ENCODE peak calls at places on chromosome 11, in ten cellular contexts. S is cardiac muscle cell, J is SJSA1, Z is right atrium auricular region, X is neural progenitor cell, A is endothelial cell of umbilical vein, D is breast epithelium, Y is body of pancreas, T is tibial nerve, L is tibial artery. H is an unnamed sample.

GRCh38 chr11:31967404-31967950 is 123.4 kb upstream of the RCN1 start:
- DNase-seq in S (no peak), J (no peak), Z (no peak), X (no peak), A (no peak), D (no peak), Y (no peak), T (no peak), L (no peak), H (no peak)

GRCh38 chr11:72764503-72764902 is 12.3 kb upstream of the ARAP1 start:
- DNase-seq in S (no peak), J (no peak), Z (no peak), X (peak; percentile 33), A (no peak), D (no peak), Y (no peak), T (no peak), L (no peak), H (peak; percentile 70)

GRCh38 chr11:12017243-12017678 is 8.8 kb upstream of the DKK3 start:
- DNase-seq in S (no peak), J (no peak), Z (no peak), X (no peak), A (peak; percentile 97), D (no peak), Y (no peak), T (no peak), L (no peak), H (no peak)

GRCh38 chr11:86676533-86677154 is 4.2 kb upstream of the ME3 start:
- DNase-seq in S (peak; percentile 15), J (no peak), Z (no peak), X (peak; percentile 82), A (no peak), D (no peak), Y (no peak), T (no peak), L (no peak), H (peak; percentile 25)

GRCh38 chr11:13030857-13031256 is 21.7 kb downstream of the RASSF10 start:
- DNase-seq in S (peak; percentile 36), J (no peak), Z (no peak), X (no peak), A (peak; percentile 26), D (peak; percentile 86), Y (peak; percentile 89), T (no peak), L (no peak), H (peak; percentile 43)

GRCh38 chr11:113874920-113875413 is 405 bp downstream of the USP28 start:
- DNase-seq in S (peak; percentile 27), J (no peak), Z (no peak), X (peak; percentile 39), A (peak; percentile 53), D (no peak), Y (no peak), T (no peak), L (peak; percentile 45), H (no peak)

GRCh38 chr11:2391663-2391975 is 8.9 kb upstream of the TSSC4 start:
- DNase-seq in S (no peak), J (no peak), Z (no peak), X (no peak), A (no peak), D (no peak), Y (no peak), T (no peak), L (no peak), H (no peak)

GRCh38 chr11:74327076-74327475 is 15.6 kb upstream of the P4HA3 start:
- DNase-seq in S (no peak), J (no peak), Z (no peak), X (no peak), A (peak; percentile 76), D (no peak), Y (no peak), T (no peak), L (no peak), H (no peak)

GRCh38 chr11:36394056-36394455 is 98.0 kb downstream of the PRR5L start:
- DNase-seq in S (no peak), J (no peak), Z (no peak), X (no peak), A (no peak), D (no peak), Y (no peak), T (no peak), L (no peak), H (no peak)

GRCh38 chr11:100445231-100445735 is 241.8 kb upstream of the ARHGAP42 start:
- DNase-seq in S (peak; percentile 42), J (no peak), Z (no peak), X (peak; percentile 11), A (peak; percentile 13), D (no peak), Y (peak; percentile 72), T (no peak), L (no peak), H (no peak)

GRCh38 chr11:33437529-33437928 is 180.3 kb downstream of the HIPK3 start:
- DNase-seq in S (no peak), J (no peak), Z (no peak), X (no peak), A (no peak), D (no peak), Y (no peak), T (no peak), L (no peak), H (no peak)

GRCh38 chr11:17558025-17558780 is 11.1 kb downstream of the OTOG start:
- DNase-seq in S (no peak), J (no peak), Z (no peak), X (no peak), A (no peak), D (peak; percentile 35), Y (no peak), T (no peak), L (no peak), H (no peak)

GRCh38 chr11:1165256-1166041 is 7.7 kb downstream of the MUC5AC start:
- DNase-seq in S (no peak), J (no peak), Z (no peak), X (no peak), A (no peak), D (peak; percentile 38), Y (peak; percentile 8), T (no peak), L (no peak), H (peak; percentile 20)

GRCh38 chr11:119533931-119534694 is 111.1 kb upstream of the THY1 start:
- DNase-seq in S (peak; percentile 76), J (peak; percentile 58), Z (peak; percentile 76), X (peak; percentile 82), A (peak; percentile 43), D (peak; percentile 76), Y (peak; percentile 77), T (no peak), L (peak; percentile 45), H (peak; percentile 94)

GRCh38 chr11:119975561-119976152 is 162.3 kb downstream of the TRIM29 start:
- DNase-seq in S (peak; percentile 41), J (no peak), Z (no peak), X (peak; percentile 90), A (no peak), D (no peak), Y (no peak), T (no peak), L (no peak), H (peak; percentile 67)

GRCh38 chr11:69464621-69464960 is 16.9 kb upstream of the LINC01488 start:
- DNase-seq in S (no peak), J (no peak), Z (no peak), X (no peak), A (no peak), D (no peak), Y (no peak), T (no peak), L (no peak), H (peak; percentile 63)
- H3K27ac ChIP-seq in S (no peak overlapping the region), J (no peak overlapping the region), Z (no peak overlapping the region), X (no peak overlapping the region), A (no peak overlapping the region), D (no peak overlapping the region), Y (no peak overlapping the region), T (no peak overlapping the region), L (no peak overlapping the region), H (no peak overlapping the region)

DNA sequence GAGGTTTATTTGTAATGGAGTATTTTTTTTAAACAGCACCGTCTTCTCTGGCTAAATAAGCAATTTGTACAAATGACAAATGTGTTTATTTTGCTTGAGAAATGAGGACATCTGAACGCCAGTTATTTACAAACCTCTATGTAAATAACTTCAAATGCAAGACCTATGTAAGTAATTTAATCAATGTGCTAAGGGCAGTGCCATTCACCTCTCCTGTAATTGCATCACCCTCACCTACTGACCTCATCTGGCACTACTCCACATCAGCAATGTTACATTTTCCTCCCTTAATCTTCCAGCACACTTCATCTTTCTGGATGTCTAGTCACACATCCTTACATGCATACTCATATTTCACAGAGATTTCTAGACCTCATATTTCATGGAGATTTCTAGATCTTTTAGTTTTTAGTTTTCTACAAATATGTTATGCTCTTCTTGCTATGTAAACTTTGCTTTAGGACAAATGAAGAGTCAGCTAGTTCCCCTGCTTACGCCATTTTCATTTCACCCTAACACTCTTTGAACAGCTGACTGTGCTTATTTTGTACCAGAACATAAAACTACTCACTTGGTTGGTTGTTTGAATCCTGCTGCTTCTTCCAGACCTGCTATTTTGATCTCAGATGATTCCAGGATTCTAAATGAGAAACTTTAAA is 238.6 kb downstream of the GRM5 start:
- DNase-seq in S (no peak), J (no peak), Z (no peak), X (no peak), A (no peak), D (no peak), Y (no peak), T (no peak), L (no peak), H (no peak)
- H3K4me1 ChIP-seq in S (no peaks in the 10 kb centered on the region), J (no peaks in the 10 kb centered on the region), Z (no peaks in the 10 kb centered on the region), X (no peaks in the 10 kb centered on the region), A (no peaks in the 10 kb centered on the region), D (no peaks in the 10 kb centered on the region), Y (no peaks in the 10 kb centered on the region), T (no peaks in the 10 kb centered on the region), L (no peaks in the 10 kb centered on the region), H (no peaks in the 10 kb centered on the region)

GRCh38 chr11:48047616-48048015 is 67.3 kb downstream of the PTPRJ start:
- DNase-seq in S (no peak), J (peak; percentile 78), Z (no peak), X (no peak), A (no peak), D (no peak), Y (no peak), T (no peak), L (no peak), H (no peak)
- H3K27ac ChIP-seq in S (peak overlapping the region; percentile 51), J (peak overlapping the region; percentile 65), Z (no peak overlapping the region), X (peak overlapping the region; percentile 65), A (no peak overlapping the region), D (no peak overlapping the region), Y (no peak overlapping the region), T (peak overlapping the region; percentile 23), L (no peak overlapping the region), H (no peak overlapping the region)

DNA sequence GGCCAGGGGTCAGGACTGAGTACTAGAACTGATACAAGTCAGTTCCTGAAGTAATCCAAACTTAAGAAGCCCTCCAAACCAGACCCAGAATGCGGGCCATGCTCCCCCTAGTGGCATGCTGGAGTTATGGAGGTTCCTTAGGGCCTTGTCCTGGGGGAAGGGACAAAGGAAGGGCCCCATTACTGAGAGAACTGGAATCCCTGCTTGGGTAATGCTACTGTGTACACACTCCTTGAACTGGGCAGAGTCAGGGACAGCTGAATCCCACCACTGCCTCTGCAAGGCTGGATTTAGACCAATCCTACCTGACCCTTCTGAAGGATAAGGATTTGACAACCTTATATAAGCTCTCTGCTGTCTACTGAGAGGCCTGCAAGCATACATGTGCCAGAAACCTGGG is 97.3 kb upstream of the AKIP1 start:
- DNase-seq in S (peak; percentile 88), J (peak; percentile 58), Z (peak; percentile 86), X (peak; percentile 90), A (peak; percentile 81), D (no peak), Y (peak; percentile 73), T (peak; percentile 41), L (peak; percentile 60), H (peak; percentile 80)
- H3K4me1 ChIP-seq in S (peaks cover 34% of the 10 kb centered on the region), J (peaks cover 14% of the 10 kb centered on the region), Z (no peaks in the 10 kb centered on the region), X (peaks cover 33% of the 10 kb centered on the region), A (peaks cover 15% of the 10 kb centered on the region), D (peaks cover 14% of the 10 kb centered on the region), Y (peaks cover 38% of the 10 kb centered on the region), T (no peaks in the 10 kb centered on the region), L (peaks cover 37% of the 10 kb centered on the region), H (peaks cover 49% of the 10 kb centered on the region)

GRCh38 chr11:108122166-108122628 is 830 bp downstream of the ACAT1 start:
- DNase-seq in S (no peak), J (no peak), Z (no peak), X (peak; percentile 31), A (no peak), D (no peak), Y (peak; percentile 35), T (no peak), L (no peak), H (no peak)
- H3K27ac ChIP-seq in S (no peak overlapping the region), J (no peak overlapping the region), Z (peak overlapping the region; percentile 96), X (no peak overlapping the region), A (no peak overlapping the region), D (no peak overlapping the region), Y (peak overlapping the region; percentile 98), T (peak overlapping the region; percentile 84), L (peak overlapping the region; percentile 98), H (peak overlapping the region; percentile 93)

H was measured in left lung.